ENCODE peak calls at places on chromosomes 12 and 14, in five cellular contexts. V, U, M, Q and Z are unnamed samples.

GRCh38 chr12:111361717-111362576 is 6.9 kb downstream of the PHETA1 start:
- DNase-seq in V (no peak), Q (peak; percentile 76), U (no peak), M (no peak), Z (no peak)

GRCh38 chr12:122422769-122423257 is 344 bp upstream of the CLIP1 start:
- DNase-seq in M (peak; percentile 34), V (peak; percentile 64), U (no peak), Q (peak; percentile 46), Z (peak; percentile 76)

GRCh38 chr14:78530078-78530477 is 359.9 kb downstream of the NRXN3 start:
- DNase-seq in M (no peak), V (peak; percentile 88), Q (no peak), U (no peak), Z (peak; percentile 1)

GRCh38 chr14:36515105-36515593 is 4.9 kb downstream of the NKX2-1 start:
- DNase-seq in M (no peak), V (no peak), Q (no peak), U (no peak), Z (no peak)

GRCh38 chr12:11743748-11744147 is 94.3 kb downstream of the ETV6 start:
- DNase-seq in U (no peak), Q (no peak), V (peak; percentile 33), M (no peak), Z (no peak)

GRCh38 chr14:103736546-103737431 is 21.2 kb downstream of the ZFYVE21 start:
- DNase-seq in Q (peak; percentile 39), M (no peak), V (no peak), U (no peak), Z (no peak)

GRCh38 chr12:100675432-100675831 is 101.9 kb downstream of the GAS2L3 start:
- DNase-seq in M (peak; percentile 18), U (peak; percentile 18), V (no peak), Q (no peak), Z (no peak)

GRCh38 chr14:59202031-59202430 is 13.6 kb downstream of the DAAM1 start:
- DNase-seq in V (no peak), U (no peak), M (no peak), Q (no peak), Z (no peak)

GRCh38 chr14:89186850-89187376 is 230.1 kb downstream of the FOXN3 start:
- DNase-seq in M (no peak), V (no peak), U (no peak), Q (no peak), Z (no peak)

GRCh38 chr12:97948591-97948990 is 486.0 kb downstream of the RMST start:
- DNase-seq in M (no peak), V (no peak), Q (no peak), U (no peak), Z (no peak)

GRCh38 chr12:79841248-79841877 is 93.5 kb downstream of the PPP1R12A start:
- DNase-seq in V (no peak), M (no peak), U (no peak), Q (no peak), Z (peak; percentile 20)

GRCh38 chr14:53695692-53696091 is 260.9 kb downstream of the BMP4 start:
- DNase-seq in M (no peak), Q (no peak), V (no peak), U (no peak), Z (no peak)

GRCh38 chr12:31206038-31206670 is 119.8 kb downstream of the SINHCAF start:
- DNase-seq in V (no peak), U (peak; percentile 62), M (no peak), Q (no peak), Z (peak; percentile 92)

GRCh38 chr12:121711925-121712461 is 559 bp upstream of the TMEM120B start:
- DNase-seq in M (peak; percentile 52), U (no peak), Q (peak; percentile 50), V (peak; percentile 65), Z (peak; percentile 37)

GRCh38 chr12:2959194-2959507 is at the start of gene TEAD4:
- DNase-seq in Q (peak; percentile 84), U (peak; percentile 39), V (peak; percentile 96), M (peak; percentile 80), Z (peak; percentile 74)

GRCh38 chr14:90168425-90169105 is 87.8 kb upstream of the PSMC1 start:
- DNase-seq in Q (no peak), M (no peak), V (no peak), U (no peak), Z (peak; percentile 86)

GRCh38 chr12:5792350-5792749 is 152.7 kb downstream of the ANO2 start:
- DNase-seq in Q (no peak), U (no peak), M (no peak), V (no peak), Z (no peak)

GRCh38 chr14:21840765-21841164 is 167.1 kb upstream of the OR4E1 start:
- DNase-seq in V (peak; percentile 44), M (no peak), Q (no peak), U (no peak), Z (peak; percentile 1)

GRCh38 chr12:71900091-71900490 is 38.6 kb upstream of the TPH2 start:
- DNase-seq in U (no peak), M (no peak), V (no peak), Q (no peak), Z (peak; percentile 39)

GRCh38 chr14:101604228-101604934 is 43.1 kb downstream of the DIO3 start:
- DNase-seq in U (no peak), Q (no peak), V (no peak), M (no peak), Z (no peak)

GRCh38 chr14:46344327-46344937 is 307.1 kb downstream of the RPL10L start:
- DNase-seq in U (peak; percentile 6), Q (no peak), V (peak; percentile 66), M (no peak), Z (peak; percentile 1)

GRCh38 chr12:52139579-52140062 is 52.2 kb downstream of the KRT80 start:
- DNase-seq in M (no peak), Q (no peak), V (peak; percentile 68), U (no peak), Z (no peak)

GRCh38 chr12:94792690-94793089 is 142.3 kb upstream of the TMCC3 start:
- DNase-seq in Q (no peak), U (no peak), V (no peak), M (no peak), Z (peak; percentile 19)

GRCh38 chr14:99872786-99873440 is 79.7 kb downstream of the EML1 start:
- DNase-seq in M (no peak), U (peak; percentile 89), Q (no peak), V (peak; percentile 94), Z (no peak)

DNA sequence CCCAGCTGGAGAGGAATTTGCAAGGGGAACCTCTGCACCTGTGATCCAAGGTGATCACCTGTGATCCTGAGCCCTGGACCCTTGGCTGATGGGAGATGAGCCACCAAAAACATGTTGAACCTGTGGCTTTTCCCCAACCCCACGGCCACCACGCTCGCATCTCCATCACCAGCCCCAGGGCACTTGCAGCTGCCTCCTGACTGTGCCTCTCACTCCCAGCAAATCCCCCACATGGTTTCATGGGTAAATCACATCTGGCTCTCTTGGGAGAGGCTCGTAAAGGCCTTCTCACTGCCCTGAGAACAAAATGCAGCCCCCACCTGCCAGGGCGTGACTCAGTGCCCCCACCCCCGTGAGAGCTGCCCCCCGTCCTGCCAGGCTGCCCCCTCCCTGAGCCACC is 76.0 kb downstream of the RFLNA start:
- DNase-seq in U (no peak), M (no peak), V (no peak), Q (no peak), Z (no peak)
- TF ChIP-seq CTCF in U (no peak), M (no peak), V (no peak), Q (no peak), Z (no peak)

GRCh38 chr12:96487214-96487613 is 2.2 kb upstream of the CFAP54 start:
- DNase-seq in U (no peak), Q (no peak), M (no peak), V (no peak), Z (peak; percentile 93)
- H3K4me3 ChIP-seq in U (no peak overlapping the region), Q (no peak overlapping the region), M (no peak overlapping the region), V (no peak overlapping the region), Z (no peak overlapping the region)

DNA sequence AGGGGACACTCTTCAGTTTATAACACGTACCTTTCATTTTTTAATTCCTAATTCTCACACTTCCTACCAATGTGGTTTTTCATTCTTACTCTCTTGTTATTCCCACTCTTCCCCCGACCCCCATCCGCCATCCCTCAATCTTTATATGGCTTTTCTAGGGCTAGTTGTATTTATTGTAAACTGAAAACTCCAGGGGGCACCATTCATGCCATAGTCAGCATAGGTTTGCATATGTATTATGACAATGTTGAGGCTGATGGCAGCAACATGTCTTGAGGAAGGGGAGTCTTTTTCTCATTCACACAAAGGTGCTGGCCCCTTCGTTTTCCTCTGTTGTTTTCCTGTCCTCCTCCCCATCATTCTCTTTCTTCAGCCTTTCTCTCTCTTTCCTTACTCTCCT is 27.7 kb upstream of the LTA4H start:
- DNase-seq in M (no peak), Q (no peak), V (no peak), U (no peak), Z (peak; percentile 55)
- TF ChIP-seq CTCF in M (no peak), Q (no peak), V (no peak), U (peak; percentile 30), Z (peak; percentile 10)

GRCh38 chr12:55818886-55819285 is 1.0 kb downstream of the ORMDL2 start:
- DNase-seq in U (no peak), V (no peak), Q (no peak), M (no peak), Z (peak; percentile 23)
- H3K4me3 ChIP-seq in U (peak overlapping the region; percentile 100), V (peak overlapping the region; percentile 90), Q (peak overlapping the region; percentile 94), M (peak overlapping the region; percentile 84), Z (peak overlapping the region; percentile 84)

GRCh38 chr12:116568203-116568602 is 9.0 kb downstream of the MAP1LC3B2 start:
- DNase-seq in U (no peak), M (no peak), V (no peak), Q (no peak), Z (no peak)
- TF ChIP-seq CTCF in U (no peak), M (no peak), V (no peak), Q (no peak), Z (no peak)

GRCh38 chr12:54027442-54027786 is 826 bp upstream of the HOXC6 start:
- DNase-seq in V (no peak), M (no peak), U (no peak), Q (no peak), Z (no peak)
- H3K4me3 ChIP-seq in V (no peak overlapping the region), M (peak overlapping the region; percentile 77), U (no peak overlapping the region), Q (no peak overlapping the region), Z (no peak overlapping the region)